ENCODE peak calls at places on chromosomes 13 and 19, in seven cellular contexts. P is lower leg skin, I is omental fat pad, L is retinal pigment epithelial cell, Z is Peyer's patch, H is heart left ventricle, T is neural crest cell. M is an unnamed sample.

GRCh38 chr13:53873558-53873957 is 844.9 kb downstream of the OLFM4 start:
- DNase-seq in P (no peak), I (no peak), L (no peak), Z (peak; percentile 48), H (no peak), T (no peak), M (no peak)

GRCh38 chr19:16940626-16941025 is 51.8 kb downstream of the F2RL3 start:
- DNase-seq in P (peak; percentile 42), I (no peak), L (no peak), Z (no peak), H (no peak), T (no peak), M (no peak)

GRCh38 chr13:112245179-112245724 is 130.9 kb upstream of the SPACA7 start:
- DNase-seq in P (peak; percentile 78), I (no peak), L (no peak), Z (no peak), H (no peak), T (no peak), M (no peak)

GRCh38 chr19:37941820-37942515 is 35.0 kb downstream of the SIPA1L3 start:
- DNase-seq in P (peak; percentile 50), I (no peak), L (no peak), Z (peak; percentile 70), H (no peak), T (no peak), M (no peak)

GRCh38 chr13:73934215-73934623 is 200.0 kb downstream of the KLF12 start:
- DNase-seq in P (no peak), I (no peak), L (no peak), Z (no peak), H (no peak), T (no peak), M (no peak)

GRCh38 chr19:795691-796581 is 1.3 kb upstream of the PTBP1 start:
- DNase-seq in P (no peak), I (no peak), L (no peak), Z (no peak), H (peak; percentile 21), T (no peak), M (no peak)

GRCh38 chr13:71806885-71807284 is 60.1 kb downstream of the DACH1 start:
- DNase-seq in P (no peak), I (no peak), L (no peak), Z (no peak), H (no peak), T (no peak), M (no peak)

GRCh38 chr13:43289458-43290255 is 266.3 kb downstream of the DNAJC15 start:
- DNase-seq in P (no peak), I (no peak), L (no peak), Z (no peak), H (no peak), T (no peak), M (no peak)

GRCh38 chr19:34838248-34838647 is 65.2 kb upstream of the ZNF599 start:
- DNase-seq in P (no peak), I (no peak), L (no peak), Z (no peak), H (no peak), T (no peak), M (no peak)

GRCh38 chr19:44447864-44448674 is at the start of gene ZNF229:
- DNase-seq in P (peak; percentile 90), I (peak; percentile 55), L (peak; percentile 91), Z (peak; percentile 84), H (peak; percentile 87), T (peak; percentile 60), M (peak; percentile 51)

GRCh38 chr13:51760592-51760991 is 43.4 kb downstream of the DHRS12 start:
- DNase-seq in P (no peak), I (no peak), L (peak; percentile 80), Z (no peak), H (no peak), T (no peak), M (no peak)

GRCh38 chr13:98775844-98776598 is 23.5 kb upstream of the SLC15A1 start:
- DNase-seq in P (peak; percentile 74), I (no peak), L (peak; percentile 43), Z (peak; percentile 87), H (no peak), T (no peak), M (no peak)

GRCh38 chr19:42528354-42529247 is at the start of gene CEACAM1:
- DNase-seq in P (peak; percentile 84), I (no peak), L (no peak), Z (peak; percentile 85), H (peak; percentile 43), T (no peak), M (peak; percentile 70)

DNA sequence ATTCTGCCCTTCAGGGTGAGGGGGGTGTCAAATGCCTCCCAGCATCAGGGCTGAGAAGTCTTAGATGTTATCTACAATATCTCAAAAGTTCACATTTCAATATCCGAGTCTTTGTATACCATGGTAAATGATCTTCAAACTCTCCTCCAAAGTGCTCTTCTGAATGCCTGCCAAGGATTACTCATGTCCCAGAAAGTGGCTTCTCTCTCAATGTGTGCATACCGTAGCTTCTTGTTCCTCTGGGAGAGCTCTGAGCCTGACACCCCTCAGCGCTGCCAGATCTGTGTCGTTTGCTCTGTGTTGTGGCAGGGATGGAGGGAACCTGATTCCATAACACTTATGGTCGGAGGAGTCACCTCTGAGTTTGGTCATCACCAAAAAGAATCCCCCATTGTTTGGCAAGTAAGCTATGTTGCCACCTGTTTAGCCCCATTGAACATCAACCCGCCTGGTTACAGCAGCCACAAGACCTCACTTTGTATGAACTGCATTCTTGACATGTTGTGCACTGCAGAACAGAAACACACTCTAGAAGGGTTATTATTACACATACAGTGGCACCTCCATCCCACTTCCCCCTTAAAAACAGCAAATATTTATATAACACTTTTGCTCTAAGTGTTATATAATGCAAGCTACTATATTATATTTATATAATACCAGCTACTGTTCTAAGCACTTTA is 163.1 kb upstream of the MIR17HG start:
- DNase-seq in P (no peak), I (no peak), L (no peak), Z (no peak), H (no peak), T (no peak), M (no peak)
- TF ChIP-seq CTCF in P (no peak), I (no peak), L (no peak), Z (no peak), H (no peak), T (no peak), M (no peak)

GRCh38 chr13:30617315-30618185 is at the start of gene USPL1:
- DNase-seq in P (peak; percentile 100), I (peak; percentile 86), L (peak; percentile 96), Z (peak; percentile 99), H (peak; percentile 99), T (peak; percentile 93), M (peak; percentile 97)
- TF ChIP-seq CTCF in P (no peak), I (no peak), L (peak; percentile 4), Z (no peak), H (no peak), T (peak; percentile 55), M (no peak)

DNA sequence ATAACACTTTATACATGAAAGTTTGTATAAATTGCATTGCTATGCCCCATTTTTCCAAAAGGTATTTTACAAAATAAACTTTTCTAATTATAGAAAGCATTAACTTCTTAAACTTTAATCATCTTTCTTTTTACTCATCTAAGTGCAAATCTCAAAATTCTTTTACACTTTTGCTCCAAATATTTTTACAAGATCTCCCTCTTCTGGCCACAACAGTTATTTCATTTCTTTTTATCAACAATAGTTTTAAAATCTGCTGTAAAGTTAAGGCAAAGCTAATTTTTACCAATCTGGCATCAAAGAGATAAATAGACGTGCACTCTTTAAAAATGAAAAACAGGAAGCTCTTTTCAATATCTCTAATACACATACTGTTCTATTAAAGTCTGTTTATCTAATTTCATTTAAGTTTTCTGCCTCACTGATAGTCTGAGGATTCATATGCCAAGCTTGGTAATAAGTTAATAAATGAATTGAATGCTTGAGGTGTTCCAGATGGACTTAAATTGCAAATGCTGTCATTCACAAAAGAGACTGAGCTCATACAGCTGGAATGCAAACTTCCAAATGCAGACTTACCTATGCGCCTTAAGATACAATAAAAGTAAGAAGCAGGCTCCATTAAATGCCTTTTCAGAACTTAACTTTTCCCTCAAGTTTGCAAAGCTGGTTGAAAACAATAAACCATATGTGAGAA is 583.0 kb upstream of the ATXN8OS start:
- DNase-seq in P (no peak), I (no peak), L (no peak), Z (no peak), H (no peak), T (no peak), M (no peak)
- TF ChIP-seq CTCF in P (no peak), I (no peak), L (peak; percentile 31), Z (no peak), H (peak; percentile 8), T (peak; percentile 70), M (peak; percentile 9)

GRCh38 chr13:110431851-110432294 is 124.8 kb downstream of the COL4A2 start:
- DNase-seq in P (peak; percentile 76), I (no peak), L (no peak), Z (no peak), H (no peak), T (no peak), M (no peak)
- TF ChIP-seq CTCF in P (no peak), I (no peak), L (no peak), Z (no peak), H (no peak), T (no peak), M (no peak)

DNA sequence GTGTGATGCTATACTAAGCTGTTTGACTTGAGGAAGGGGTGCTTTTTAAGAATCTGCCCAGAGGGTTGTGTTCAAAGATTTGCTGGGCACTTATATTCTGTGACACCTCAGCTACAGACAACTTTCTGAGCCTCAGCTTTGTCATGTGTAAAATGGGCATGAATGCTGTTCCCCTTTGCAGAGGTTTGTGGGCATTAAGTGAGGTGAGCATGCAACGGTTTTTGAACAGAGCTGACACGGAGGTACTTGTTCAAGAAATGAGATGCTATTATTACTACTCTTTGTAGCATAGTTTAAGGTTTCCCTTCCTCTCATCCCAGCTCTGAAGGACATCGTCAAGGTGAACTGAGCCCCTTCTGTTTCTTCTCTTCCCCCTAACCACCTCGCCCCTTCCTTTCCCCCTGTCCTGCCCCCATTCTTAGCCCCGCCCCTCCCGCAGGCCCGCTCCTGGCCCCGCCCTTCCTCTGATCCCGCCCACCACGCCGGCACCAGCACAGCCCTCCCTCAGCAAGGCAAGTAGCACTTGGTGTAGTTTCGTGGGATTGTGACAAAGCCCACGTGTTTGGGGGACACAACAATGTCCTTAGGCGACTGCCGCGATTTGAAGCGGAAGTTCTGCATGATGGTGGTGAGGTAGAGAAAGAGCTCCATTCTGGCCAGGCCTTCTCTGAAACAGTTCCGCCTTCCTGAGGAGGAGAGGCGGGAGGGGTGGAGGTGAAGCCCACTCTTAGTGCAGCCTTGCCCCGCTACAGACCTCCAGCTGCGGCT is 26.1 kb upstream of the CYP2A7 start:
- DNase-seq in P (no peak), I (peak; percentile 33), L (no peak), Z (no peak), H (no peak), T (no peak), M (peak; percentile 28)
- TF ChIP-seq CTCF in P (no peak), I (no peak), L (no peak), Z (no peak), H (no peak), T (no peak), M (no peak)